ENCODE peak calls at places on chromosomes 11 and 22, in nine cellular contexts. One of them, this sample, is unnamed.

GRCh38 chr22:30602049-30602448 is 4.9 kb upstream of the TCN2 start:
- DNase-seq in heart left ventricle: no peak
- DNase-seq in HepG2: peak
- DNase-seq in breast epithelium: no peak
- DNase-seq in testis: no peak
- DNase-seq in right lobe of liver: no peak
- DNase-seq in esophagus muscularis mucosa: no peak
- DNase-seq in H1: no peak
- DNase-seq in sigmoid colon: no peak
- DNase-seq in this sample: peak

GRCh38 chr11:97995874-97996273 is 1024.9 kb upstream of the CNTN5 start:
- DNase-seq in heart left ventricle: no peak
- DNase-seq in HepG2: no peak
- DNase-seq in breast epithelium: no peak
- DNase-seq in testis: no peak
- DNase-seq in right lobe of liver: no peak
- DNase-seq in esophagus muscularis mucosa: no peak
- DNase-seq in H1: no peak
- DNase-seq in sigmoid colon: no peak
- DNase-seq in this sample: peak

GRCh38 chr11:47342854-47343253 is 9.6 kb downstream of the MYBPC3 start:
- DNase-seq in heart left ventricle: no peak
- DNase-seq in HepG2: no peak
- DNase-seq in breast epithelium: no peak
- DNase-seq in testis: no peak
- DNase-seq in right lobe of liver: no peak
- DNase-seq in esophagus muscularis mucosa: no peak
- DNase-seq in H1: no peak
- DNase-seq in sigmoid colon: no peak
- DNase-seq in this sample: no peak

GRCh38 chr11:32231909-32232493 is 141.1 kb downstream of the RCN1 start:
- DNase-seq in heart left ventricle: no peak
- DNase-seq in HepG2: peak
- DNase-seq in breast epithelium: no peak
- DNase-seq in testis: peak
- DNase-seq in right lobe of liver: no peak
- DNase-seq in esophagus muscularis mucosa: peak
- DNase-seq in H1: peak
- DNase-seq in sigmoid colon: no peak
- DNase-seq in this sample: peak

GRCh38 chr11:86869966-86870570 is 69.7 kb downstream of the PRSS23 start:
- DNase-seq in heart left ventricle: peak
- DNase-seq in HepG2: peak
- DNase-seq in breast epithelium: peak
- DNase-seq in testis: peak
- DNase-seq in right lobe of liver: peak
- DNase-seq in esophagus muscularis mucosa: no peak
- DNase-seq in H1: peak
- DNase-seq in sigmoid colon: peak
- DNase-seq in this sample: peak

GRCh38 chr11:61946894-61947293 is 3.3 kb upstream of the BEST1 start:
- DNase-seq in heart left ventricle: no peak
- DNase-seq in HepG2: no peak
- DNase-seq in breast epithelium: no peak
- DNase-seq in testis: no peak
- DNase-seq in right lobe of liver: no peak
- DNase-seq in esophagus muscularis mucosa: no peak
- DNase-seq in H1: no peak
- DNase-seq in sigmoid colon: no peak
- DNase-seq in this sample: no peak

GRCh38 chr11:2794947-2795346 is 90.6 kb downstream of the CDKN1C start:
- DNase-seq in heart left ventricle: no peak
- DNase-seq in HepG2: no peak
- DNase-seq in breast epithelium: no peak
- DNase-seq in testis: no peak
- DNase-seq in right lobe of liver: peak
- DNase-seq in esophagus muscularis mucosa: no peak
- DNase-seq in H1: no peak
- DNase-seq in sigmoid colon: peak
- DNase-seq in this sample: no peak

GRCh38 chr11:82796970-82797594 is 63.4 kb upstream of the FAM181B start:
- DNase-seq in heart left ventricle: no peak
- DNase-seq in HepG2: no peak
- DNase-seq in breast epithelium: no peak
- DNase-seq in testis: no peak
- DNase-seq in right lobe of liver: peak
- DNase-seq in esophagus muscularis mucosa: no peak
- DNase-seq in H1: no peak
- DNase-seq in sigmoid colon: no peak
- DNase-seq in this sample: no peak

GRCh38 chr11:123742334-123742733 is 874 bp upstream of the ZNF202 start:
- DNase-seq in heart left ventricle: no peak
- DNase-seq in HepG2: no peak
- DNase-seq in breast epithelium: no peak
- DNase-seq in testis: no peak
- DNase-seq in right lobe of liver: no peak
- DNase-seq in esophagus muscularis mucosa: no peak
- DNase-seq in H1: peak
- DNase-seq in sigmoid colon: no peak
- DNase-seq in this sample: peak

GRCh38 chr11:123740787-123741158 is 687 bp downstream of the ZNF202 start:
- DNase-seq in heart left ventricle: no peak
- DNase-seq in HepG2: no peak
- DNase-seq in breast epithelium: no peak
- DNase-seq in testis: peak
- DNase-seq in right lobe of liver: no peak
- DNase-seq in esophagus muscularis mucosa: no peak
- DNase-seq in H1: no peak
- DNase-seq in sigmoid colon: no peak
- DNase-seq in this sample: no peak

GRCh38 chr11:123742778-123743177 is 1.3 kb upstream of the ZNF202 start:
- DNase-seq in heart left ventricle: no peak
- DNase-seq in HepG2: no peak
- DNase-seq in breast epithelium: no peak
- DNase-seq in testis: no peak
- DNase-seq in right lobe of liver: no peak
- DNase-seq in esophagus muscularis mucosa: no peak
- DNase-seq in H1: no peak
- DNase-seq in sigmoid colon: no peak
- DNase-seq in this sample: no peak

GRCh38 chr11:123738374-123738773 is 3.1 kb downstream of the ZNF202 start:
- DNase-seq in heart left ventricle: no peak
- DNase-seq in HepG2: no peak
- DNase-seq in breast epithelium: no peak
- DNase-seq in testis: no peak
- DNase-seq in right lobe of liver: no peak
- DNase-seq in esophagus muscularis mucosa: no peak
- DNase-seq in H1: no peak
- DNase-seq in sigmoid colon: no peak
- DNase-seq in this sample: no peak

GRCh38 chr11:123741159-123741951 is at the start of gene ZNF202:
- DNase-seq in heart left ventricle: peak
- DNase-seq in HepG2: peak
- DNase-seq in breast epithelium: peak
- DNase-seq in testis: peak
- DNase-seq in right lobe of liver: peak
- DNase-seq in esophagus muscularis mucosa: peak
- DNase-seq in H1: peak
- DNase-seq in sigmoid colon: peak
- DNase-seq in this sample: peak
- TF ChIP-seq POLR2A in heart left ventricle: no peak
- TF ChIP-seq POLR2A in HepG2: peak
- TF ChIP-seq POLR2A in breast epithelium: peak
- TF ChIP-seq POLR2A in testis: peak
- TF ChIP-seq POLR2A in right lobe of liver: peak
- TF ChIP-seq POLR2A in esophagus muscularis mucosa: no peak
- TF ChIP-seq POLR2A in H1: peak
- TF ChIP-seq POLR2A in sigmoid colon: peak
- TF ChIP-seq POLR2A in this sample: peak

DNA sequence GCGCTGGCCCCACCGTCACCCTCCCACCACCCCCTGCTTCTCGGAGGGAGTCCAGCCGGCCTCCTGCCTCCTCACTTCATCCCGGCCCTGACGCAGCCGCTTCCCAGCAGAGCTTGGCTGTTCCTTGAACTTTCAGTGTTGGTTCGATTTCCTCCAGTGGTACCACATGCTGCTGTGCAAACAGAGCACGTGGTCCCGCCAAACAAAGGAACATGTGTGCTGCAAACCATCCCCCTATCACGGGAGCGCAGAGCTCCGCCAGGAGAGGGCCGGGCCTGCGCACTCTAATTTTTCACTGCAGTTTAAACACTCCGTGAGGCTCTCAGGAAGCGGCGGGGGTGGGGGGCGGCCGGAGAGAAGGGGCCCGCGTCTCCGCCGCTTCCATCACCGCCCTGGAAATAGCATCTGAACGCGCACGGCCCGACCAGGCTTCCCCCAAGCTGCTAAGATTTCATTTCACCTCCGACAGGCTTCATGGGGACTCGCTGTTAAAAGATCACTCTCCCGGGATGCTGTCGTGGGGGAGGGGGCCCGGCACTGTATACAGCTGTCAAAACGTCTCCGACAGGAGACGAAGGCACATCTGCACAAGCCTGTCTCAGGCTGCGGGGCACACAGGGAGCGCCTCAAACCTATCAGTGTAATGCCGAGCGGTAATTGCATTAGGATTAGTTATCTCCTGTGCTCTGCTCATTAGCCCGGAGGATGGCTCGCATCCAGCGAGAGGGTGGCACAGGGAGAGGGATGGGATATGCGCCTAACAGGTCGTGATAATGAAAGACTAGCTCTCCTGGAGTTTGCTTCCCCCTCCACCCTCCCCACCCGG is 269.9 kb upstream of the SORL1-AS1 start:
- DNase-seq in heart left ventricle: peak
- DNase-seq in HepG2: peak
- DNase-seq in breast epithelium: peak
- DNase-seq in testis: peak
- DNase-seq in right lobe of liver: peak
- DNase-seq in esophagus muscularis mucosa: peak
- DNase-seq in H1: peak
- DNase-seq in sigmoid colon: peak
- DNase-seq in this sample: no peak
- TF ChIP-seq POLR2A in heart left ventricle: no peak
- TF ChIP-seq POLR2A in HepG2: no peak
- TF ChIP-seq POLR2A in breast epithelium: peak
- TF ChIP-seq POLR2A in testis: peak
- TF ChIP-seq POLR2A in right lobe of liver: peak
- TF ChIP-seq POLR2A in esophagus muscularis mucosa: peak
- TF ChIP-seq POLR2A in H1: peak
- TF ChIP-seq POLR2A in sigmoid colon: peak
- TF ChIP-seq POLR2A in this sample: no peak

DNA sequence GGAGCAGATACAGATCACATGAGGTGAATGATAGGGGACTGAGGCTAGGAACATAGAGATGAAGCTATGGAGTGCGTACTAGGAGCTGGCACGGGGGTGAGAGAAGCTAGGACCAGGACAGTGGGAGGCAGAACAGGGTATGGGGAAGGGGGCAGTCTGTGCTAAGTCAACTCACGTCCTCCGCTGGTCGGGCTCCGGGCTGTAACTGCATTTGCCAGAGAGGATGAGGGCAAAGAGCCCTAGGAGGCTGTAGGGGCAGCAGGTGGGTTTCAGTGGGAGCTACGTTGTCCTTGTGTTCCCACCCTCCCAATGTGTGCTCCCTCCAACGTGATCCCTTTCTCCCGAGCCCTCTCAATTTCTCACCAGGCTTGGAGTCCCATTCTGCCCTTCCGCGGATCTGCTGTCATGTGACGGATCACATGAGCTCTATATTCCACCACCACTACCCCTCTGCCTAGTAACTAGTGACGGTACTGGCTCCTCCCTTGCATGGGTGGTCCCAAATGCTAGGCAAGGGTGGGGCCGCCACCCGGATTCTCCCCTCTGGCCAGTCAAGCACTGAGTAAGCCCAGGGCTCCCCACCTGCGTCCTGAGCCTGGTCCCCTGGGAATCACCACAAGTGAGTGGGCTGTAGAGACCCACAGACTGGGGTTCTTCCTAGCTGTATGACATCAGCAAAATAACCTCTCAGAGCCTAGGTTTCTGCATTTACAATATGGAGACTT is at the start of gene TPP1:
- DNase-seq in heart left ventricle: peak
- DNase-seq in HepG2: peak
- DNase-seq in breast epithelium: peak
- DNase-seq in testis: peak
- DNase-seq in right lobe of liver: peak
- DNase-seq in esophagus muscularis mucosa: peak
- DNase-seq in H1: peak
- DNase-seq in sigmoid colon: peak
- DNase-seq in this sample: peak
- TF ChIP-seq POLR2A in heart left ventricle: no peak
- TF ChIP-seq POLR2A in HepG2: peak
- TF ChIP-seq POLR2A in breast epithelium: peak
- TF ChIP-seq POLR2A in testis: peak
- TF ChIP-seq POLR2A in right lobe of liver: peak
- TF ChIP-seq POLR2A in esophagus muscularis mucosa: peak
- TF ChIP-seq POLR2A in H1: peak
- TF ChIP-seq POLR2A in sigmoid colon: peak
- TF ChIP-seq POLR2A in this sample: peak

GRCh38 chr11:116257092-116257491 is 515.7 kb downstream of the BUD13 start:
- DNase-seq in heart left ventricle: no peak
- DNase-seq in HepG2: no peak
- DNase-seq in breast epithelium: no peak
- DNase-seq in testis: no peak
- DNase-seq in right lobe of liver: no peak
- DNase-seq in esophagus muscularis mucosa: no peak
- DNase-seq in H1: no peak
- DNase-seq in sigmoid colon: no peak
- DNase-seq in this sample: no peak

GRCh38 chr11:116257871-116258270 is 514.9 kb downstream of the BUD13 start:
- DNase-seq in heart left ventricle: no peak
- DNase-seq in HepG2: no peak
- DNase-seq in breast epithelium: no peak
- DNase-seq in testis: no peak
- DNase-seq in right lobe of liver: no peak
- DNase-seq in esophagus muscularis mucosa: no peak
- DNase-seq in H1: no peak
- DNase-seq in sigmoid colon: no peak
- DNase-seq in this sample: no peak

GRCh38 chr11:116255234-116255953 is 517.4 kb downstream of the BUD13 start:
- DNase-seq in heart left ventricle: no peak
- DNase-seq in HepG2: no peak
- DNase-seq in breast epithelium: no peak
- DNase-seq in testis: no peak
- DNase-seq in right lobe of liver: no peak
- DNase-seq in esophagus muscularis mucosa: no peak
- DNase-seq in H1: no peak
- DNase-seq in sigmoid colon: no peak
- DNase-seq in this sample: no peak

GRCh38 chr11:116258821-116259220 is 514.0 kb downstream of the BUD13 start:
- DNase-seq in heart left ventricle: no peak
- DNase-seq in HepG2: no peak
- DNase-seq in breast epithelium: no peak
- DNase-seq in testis: no peak
- DNase-seq in right lobe of liver: no peak
- DNase-seq in esophagus muscularis mucosa: no peak
- DNase-seq in H1: no peak
- DNase-seq in sigmoid colon: no peak
- DNase-seq in this sample: no peak

DNA sequence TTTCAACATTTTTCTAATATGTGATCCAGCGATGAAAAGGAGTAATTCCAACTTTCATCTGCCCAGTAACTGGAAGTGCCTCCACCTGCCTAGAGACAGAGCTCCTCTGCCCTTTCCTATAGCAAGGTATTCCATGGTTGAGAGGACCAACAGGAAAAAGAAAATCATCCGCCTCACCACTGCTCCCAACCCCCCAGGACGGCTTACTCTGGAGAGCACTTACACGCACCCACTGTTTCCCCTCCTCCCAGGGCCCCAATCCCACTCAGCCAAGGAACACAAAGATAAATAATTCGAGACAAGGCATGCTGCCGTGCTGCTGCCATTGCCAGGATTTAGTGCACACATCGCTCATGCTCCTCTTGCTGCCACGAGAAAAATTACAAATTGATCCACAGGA is 516.6 kb downstream of the BUD13 start:
- DNase-seq in heart left ventricle: no peak
- DNase-seq in HepG2: no peak
- DNase-seq in breast epithelium: no peak
- DNase-seq in testis: no peak
- DNase-seq in right lobe of liver: no peak
- DNase-seq in esophagus muscularis mucosa: no peak
- DNase-seq in H1: no peak
- DNase-seq in sigmoid colon: no peak
- DNase-seq in this sample: no peak
- TF ChIP-seq POLR2A in heart left ventricle: no peak
- TF ChIP-seq POLR2A in HepG2: no peak
- TF ChIP-seq POLR2A in breast epithelium: no peak
- TF ChIP-seq POLR2A in testis: no peak
- TF ChIP-seq POLR2A in right lobe of liver: no peak
- TF ChIP-seq POLR2A in esophagus muscularis mucosa: no peak
- TF ChIP-seq POLR2A in H1: no peak
- TF ChIP-seq POLR2A in sigmoid colon: no peak
- TF ChIP-seq POLR2A in this sample: no peak

This sample was measured in erythroblast.